ENCODE peak calls at places on chromosomes 7 and 10, in seven cellular contexts. F, G, P, M, L, Q and C are unnamed samples.

GRCh38 chr10:91043173-91043910 is 122.5 kb upstream of the ANKRD1 start:
- DNase-seq in F (peak), G (no peak), P (peak), M (no peak), L (no peak), Q (peak), C (no peak)

GRCh38 chr10:105509551-105509950 is 868.5 kb downstream of the SORCS3 start:
- DNase-seq in F (no peak), G (no peak), P (no peak), M (no peak), L (no peak), Q (no peak), C (no peak)

GRCh38 chr7:41788556-41788955 is 85.7 kb upstream of the INHBA start:
- DNase-seq in F (no peak), G (no peak), P (no peak), M (no peak), L (no peak), Q (no peak), C (no peak)

GRCh38 chr10:119807960-119808697 is 64.5 kb downstream of the MCMBP start:
- DNase-seq in F (no peak), G (no peak), P (no peak), M (no peak), L (no peak), Q (peak), C (no peak)

GRCh38 chr10:110516815-110517492 is 19.2 kb downstream of the DUSP5 start:
- DNase-seq in F (no peak), G (no peak), P (no peak), M (no peak), L (no peak), Q (no peak), C (no peak)

GRCh38 chr7:38306136-38306535 is 32.7 kb upstream of the TARP start:
- DNase-seq in F (no peak), G (no peak), P (no peak), M (no peak), L (no peak), Q (peak), C (no peak)

GRCh38 chr10:30431435-30431911 is 2.5 kb upstream of the MAP3K8 start:
- DNase-seq in F (no peak), G (peak), P (no peak), M (no peak), L (no peak), Q (no peak), C (no peak)

GRCh38 chr7:93715234-93715633 is 140.7 kb upstream of the CALCR start:
- DNase-seq in F (peak), G (peak), P (peak), M (peak), L (no peak), Q (peak), C (peak)

GRCh38 chr10:20622522-20623270 is 274.4 kb downstream of the NEBL start:
- DNase-seq in F (no peak), G (no peak), P (no peak), M (no peak), L (no peak), Q (peak), C (no peak)

GRCh38 chr7:122628651-122629411 is 70.1 kb downstream of the RNF133 start:
- DNase-seq in F (no peak), G (no peak), P (no peak), M (no peak), L (no peak), Q (no peak), C (no peak)

GRCh38 chr10:24416248-24416647 is 207.3 kb downstream of the KIAA1217 start:
- DNase-seq in F (no peak), G (no peak), P (no peak), M (no peak), L (no peak), Q (no peak), C (no peak)

GRCh38 chr10:44925224-44925623 is 14.1 kb downstream of the TMEM72 start:
- DNase-seq in F (peak), G (no peak), P (peak), M (peak), L (peak), Q (peak), C (peak)

GRCh38 chr7:44066111-44066460 is 719 bp upstream of the PGAM2 start:
- DNase-seq in F (no peak), G (peak), P (no peak), M (no peak), L (peak), Q (no peak), C (no peak)

GRCh38 chr10:7590271-7590670 is 76.5 kb downstream of the ITIH5 start:
- DNase-seq in F (no peak), G (no peak), P (no peak), M (no peak), L (no peak), Q (no peak), C (no peak)

GRCh38 chr10:132129431-132129830 is 57.3 kb upstream of the DPYSL4 start:
- DNase-seq in F (peak), G (peak), P (no peak), M (no peak), L (no peak), Q (no peak), C (no peak)

GRCh38 chr10:68871731-68872342 is 29.3 kb upstream of the DDX50 start:
- DNase-seq in F (peak), G (no peak), P (no peak), M (no peak), L (no peak), Q (peak), C (no peak)

GRCh38 chr7:142593106-142593505 is 156.2 kb upstream of the PRSS1 start:
- DNase-seq in F (no peak), G (no peak), P (no peak), M (no peak), L (no peak), Q (no peak), C (no peak)
- TF ChIP-seq CTCF in F (no peak), G (no peak), P (no peak), M (no peak), L (no peak), Q (no peak), C (no peak)

DNA sequence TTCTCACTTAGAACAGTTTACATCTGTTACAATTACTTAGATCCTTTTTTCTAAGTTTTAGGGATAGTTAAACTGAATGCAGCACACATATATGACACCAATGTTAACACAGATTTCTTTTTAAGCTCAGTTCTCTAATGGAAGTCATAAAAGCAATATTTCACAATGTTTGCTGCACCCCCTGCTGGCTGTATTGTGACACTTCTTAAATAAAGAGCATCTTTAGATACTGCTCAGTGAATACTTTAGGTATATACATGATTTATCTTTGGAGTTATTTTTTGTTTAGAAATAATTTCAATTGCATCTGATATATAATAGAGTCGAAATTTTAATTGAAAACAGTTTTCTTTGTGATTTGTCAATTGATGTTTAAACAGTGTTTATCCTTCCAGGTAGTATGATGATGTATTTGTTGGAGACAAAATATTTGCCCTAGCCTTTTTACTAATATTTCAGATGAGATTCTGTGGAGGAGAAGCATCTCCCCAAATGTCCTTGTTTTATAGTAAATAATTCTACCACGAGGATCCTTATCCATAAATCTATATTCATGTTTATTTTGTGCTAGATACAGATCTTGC is 174.4 kb downstream of the ST7 start:
- DNase-seq in F (peak), G (no peak), P (peak), M (no peak), L (no peak), Q (peak), C (peak)
- TF ChIP-seq CTCF in F (peak), G (peak), P (peak), M (peak), L (peak), Q (peak), C (peak)

DNA sequence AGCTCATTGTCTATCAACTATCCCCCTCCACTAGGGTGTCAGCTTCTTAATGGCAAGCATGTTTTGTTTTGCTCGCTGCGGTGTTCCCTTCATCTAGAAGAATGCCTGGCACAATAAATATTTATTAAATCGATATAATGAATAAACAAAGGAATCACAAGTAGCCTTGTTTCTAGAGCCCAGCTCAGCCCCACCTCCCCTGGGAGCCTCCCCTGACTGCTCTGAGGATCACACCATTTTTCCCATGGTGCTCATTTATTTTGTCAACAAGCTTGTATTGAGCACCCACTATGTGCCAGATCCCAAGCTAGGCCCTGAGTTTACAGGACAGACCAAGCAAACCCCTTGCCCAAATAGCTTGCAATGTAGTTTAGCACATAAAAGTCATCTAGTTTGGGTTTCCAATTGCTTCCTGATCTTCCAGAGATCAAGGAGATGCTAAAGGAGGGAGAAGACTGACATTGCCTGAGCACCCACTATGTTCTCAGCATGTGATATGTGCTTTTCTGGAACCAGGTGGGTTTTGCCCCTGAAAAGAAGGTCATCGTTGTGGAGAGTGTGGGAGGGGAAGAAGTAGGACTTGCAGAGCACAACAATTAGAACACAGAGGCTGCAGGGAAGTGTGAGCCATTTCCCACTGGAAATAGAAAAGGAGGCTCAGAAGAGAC is 42.3 kb upstream of the GPAM start:
- DNase-seq in F (no peak), G (no peak), P (peak), M (no peak), L (no peak), Q (no peak), C (no peak)
- TF ChIP-seq CTCF in F (no peak), G (no peak), P (no peak), M (no peak), L (no peak), Q (no peak), C (no peak)

GRCh38 chr7:2605608-2606538 is 25.9 kb upstream of the TTYH3 start:
- DNase-seq in F (no peak), G (peak), P (no peak), M (no peak), L (no peak), Q (no peak), C (no peak)
- TF ChIP-seq CTCF in F (no peak), G (no peak), P (no peak), M (no peak), L (no peak), Q (no peak), C (no peak)

DNA sequence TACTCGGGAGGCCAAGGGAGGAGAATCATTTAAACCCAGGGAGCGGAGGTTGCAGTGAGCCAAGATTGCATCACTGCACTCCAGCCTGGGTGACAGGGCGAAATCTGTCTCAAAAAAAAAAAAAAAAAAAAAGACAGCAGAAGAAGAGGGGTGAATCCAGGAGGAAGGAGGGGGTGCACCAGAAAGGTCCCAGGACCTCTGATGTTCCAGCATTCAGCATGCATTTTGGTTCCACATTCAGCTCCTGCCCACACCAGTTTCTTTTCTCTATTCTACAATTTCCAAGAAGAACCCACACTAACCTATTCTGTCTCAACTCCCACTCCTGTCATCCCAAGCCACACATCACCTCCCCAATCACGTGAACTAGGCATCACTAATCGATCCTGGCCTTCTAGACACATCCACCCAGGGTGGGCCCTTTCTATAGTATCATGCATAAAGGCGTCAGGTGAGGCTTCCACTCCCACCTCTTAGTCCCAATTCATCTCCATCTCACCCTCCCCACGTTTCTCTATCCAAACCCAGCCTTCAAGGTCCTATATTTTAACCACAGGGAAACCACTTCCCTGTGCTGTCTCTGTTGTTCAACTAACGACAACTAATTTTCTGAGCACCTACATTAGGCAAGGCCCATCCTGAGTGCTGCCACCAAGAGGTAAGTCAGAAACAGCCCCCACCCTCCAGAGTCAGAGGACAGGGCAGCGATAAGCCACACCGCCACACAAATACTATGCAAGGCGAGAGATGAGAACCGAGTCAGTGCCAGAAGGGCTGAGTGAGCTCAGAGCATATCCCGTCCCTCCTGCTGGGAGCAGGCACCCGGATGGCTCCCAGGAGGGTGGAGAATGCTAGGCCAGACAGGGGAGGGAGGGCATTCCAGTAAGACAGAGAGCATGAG is 2.2 kb downstream of the ANXA11 start:
- DNase-seq in F (peak), G (peak), P (peak), M (peak), L (peak), Q (peak), C (peak)
- TF ChIP-seq CTCF in F (peak), G (peak), P (peak), M (no peak), L (no peak), Q (peak), C (no peak)

DNA sequence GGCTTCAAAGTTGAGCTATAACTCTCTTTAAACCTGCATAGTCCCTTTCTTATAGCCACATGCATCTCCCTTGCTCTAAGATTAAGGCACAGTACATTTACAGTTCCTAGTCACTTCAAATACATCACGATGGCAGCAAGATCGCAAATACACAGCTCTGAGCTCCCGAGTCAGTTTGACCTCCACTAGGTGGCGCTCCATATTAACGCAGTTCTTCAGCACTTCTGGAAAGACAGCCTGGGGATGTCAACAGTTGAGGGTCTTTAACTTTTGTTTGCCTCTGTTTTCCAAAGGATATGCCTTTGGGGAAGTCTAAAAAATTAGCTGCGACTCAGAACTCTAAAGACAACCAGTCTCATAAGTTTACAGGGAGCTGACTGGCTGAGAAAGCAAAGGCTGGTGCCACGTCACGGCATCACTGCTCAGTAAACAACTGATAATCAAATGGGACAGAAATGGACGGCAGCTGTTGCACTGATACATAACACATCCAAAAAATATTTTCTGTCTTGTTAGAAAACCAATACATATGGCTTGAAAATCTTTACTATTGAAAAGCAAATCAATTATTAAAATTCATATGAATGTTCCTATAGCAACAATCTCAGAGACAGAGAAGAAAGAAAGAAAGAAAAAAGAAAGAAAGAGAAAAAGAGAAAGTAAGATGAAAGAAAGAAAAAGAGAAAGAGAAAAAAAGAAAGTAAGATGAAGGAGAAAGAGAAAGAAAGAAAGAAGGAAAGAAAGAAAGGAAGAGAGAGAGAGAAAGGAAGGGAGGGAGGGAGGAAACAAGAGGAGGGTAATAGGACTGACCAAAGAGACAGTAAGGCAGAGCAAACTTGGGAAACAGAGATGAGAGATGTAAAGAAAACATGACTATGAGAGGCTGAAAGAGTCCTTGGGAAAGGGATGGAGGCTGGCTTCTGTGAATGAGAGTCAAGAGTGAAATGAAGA is 458.7 kb downstream of the SORCS1 start:
- DNase-seq in F (peak), G (no peak), P (peak), M (no peak), L (no peak), Q (peak), C (peak)
- TF ChIP-seq CTCF in F (peak), G (peak), P (peak), M (peak), L (peak), Q (peak), C (peak)